ENCODE peak calls at places on chromosomes 3 and 15, in eight cellular contexts. One of them, this sample, is unnamed.

GRCh38 chr15:37096878-37097568 is 3.3 kb downstream of the MEIS2 start:
- DNase-seq in uterus: no peak
- DNase-seq in NCI-H146: no peak
- DNase-seq in posterior vena cava: no peak
- DNase-seq in iPS DF 19.7: no peak
- DNase-seq in NCI-H1092: no peak
- DNase-seq in HuH-7: no peak
- DNase-seq in T-cell: no peak
- DNase-seq in this sample: no peak

GRCh38 chr15:90820481-90820880 is 47.9 kb upstream of the FURIN start:
- DNase-seq in uterus: no peak
- DNase-seq in NCI-H146: no peak
- DNase-seq in posterior vena cava: no peak
- DNase-seq in iPS DF 19.7: no peak
- DNase-seq in NCI-H1092: no peak
- DNase-seq in HuH-7: no peak
- DNase-seq in T-cell: no peak
- DNase-seq in this sample: no peak

GRCh38 chr15:48273047-48273446 is 58.2 kb upstream of the DUT start:
- DNase-seq in uterus: no peak
- DNase-seq in NCI-H146: no peak
- DNase-seq in posterior vena cava: no peak
- DNase-seq in iPS DF 19.7: no peak
- DNase-seq in NCI-H1092: no peak
- DNase-seq in HuH-7: no peak
- DNase-seq in T-cell: no peak
- DNase-seq in this sample: no peak

GRCh38 chr3:69422751-69423150 is 36.9 kb upstream of the FRMD4B start:
- DNase-seq in uterus: no peak
- DNase-seq in NCI-H146: no peak
- DNase-seq in posterior vena cava: no peak
- DNase-seq in iPS DF 19.7: no peak
- DNase-seq in NCI-H1092: no peak
- DNase-seq in HuH-7: no peak
- DNase-seq in T-cell: no peak
- DNase-seq in this sample: no peak

GRCh38 chr3:53240989-53241972 is 14.5 kb downstream of the TKT start:
- DNase-seq in uterus: no peak
- DNase-seq in NCI-H146: no peak
- DNase-seq in posterior vena cava: no peak
- DNase-seq in iPS DF 19.7: no peak
- DNase-seq in NCI-H1092: no peak
- DNase-seq in HuH-7: no peak
- DNase-seq in T-cell: no peak
- DNase-seq in this sample: no peak

GRCh38 chr15:47504624-47505256 is 212.6 kb upstream of the SEMA6D start:
- DNase-seq in uterus: no peak
- DNase-seq in NCI-H146: no peak
- DNase-seq in posterior vena cava: no peak
- DNase-seq in iPS DF 19.7: no peak
- DNase-seq in NCI-H1092: no peak
- DNase-seq in HuH-7: no peak
- DNase-seq in T-cell: no peak
- DNase-seq in this sample: no peak

GRCh38 chr15:55334997-55335396 is 16.0 kb downstream of the PIGB start:
- DNase-seq in uterus: no peak
- DNase-seq in NCI-H146: no peak
- DNase-seq in posterior vena cava: no peak
- DNase-seq in iPS DF 19.7: no peak
- DNase-seq in NCI-H1092: no peak
- DNase-seq in HuH-7: no peak
- DNase-seq in T-cell: no peak
- DNase-seq in this sample: no peak

GRCh38 chr3:73270839-73271483 is 209.5 kb downstream of the EBLN2 start:
- DNase-seq in uterus: no peak
- DNase-seq in NCI-H146: no peak
- DNase-seq in posterior vena cava: no peak
- DNase-seq in iPS DF 19.7: no peak
- DNase-seq in NCI-H1092: peak
- DNase-seq in HuH-7: no peak
- DNase-seq in T-cell: no peak
- DNase-seq in this sample: no peak

GRCh38 chr3:196214783-196215441 is 1.4 kb upstream of the SLC51A start:
- DNase-seq in uterus: no peak
- DNase-seq in NCI-H146: no peak
- DNase-seq in posterior vena cava: peak
- DNase-seq in iPS DF 19.7: no peak
- DNase-seq in NCI-H1092: no peak
- DNase-seq in HuH-7: peak
- DNase-seq in T-cell: no peak
- DNase-seq in this sample: no peak

GRCh38 chr3:38960953-38961622 is 90.7 kb downstream of the SCN11A start:
- DNase-seq in uterus: peak
- DNase-seq in NCI-H146: peak
- DNase-seq in posterior vena cava: no peak
- DNase-seq in iPS DF 19.7: peak
- DNase-seq in NCI-H1092: peak
- DNase-seq in HuH-7: peak
- DNase-seq in T-cell: peak
- DNase-seq in this sample: no peak

GRCh38 chr3:78459751-78460150 is 1308.0 kb downstream of the ROBO1 start:
- DNase-seq in uterus: no peak
- DNase-seq in NCI-H146: no peak
- DNase-seq in posterior vena cava: no peak
- DNase-seq in iPS DF 19.7: no peak
- DNase-seq in NCI-H1092: no peak
- DNase-seq in HuH-7: no peak
- DNase-seq in T-cell: no peak
- DNase-seq in this sample: no peak

GRCh38 chr3:14144423-14145075 is 19.7 kb downstream of the TMEM43 start:
- DNase-seq in uterus: peak
- DNase-seq in NCI-H146: no peak
- DNase-seq in posterior vena cava: peak
- DNase-seq in iPS DF 19.7: peak
- DNase-seq in NCI-H1092: peak
- DNase-seq in HuH-7: peak
- DNase-seq in T-cell: peak
- DNase-seq in this sample: no peak

GRCh38 chr3:148075829-148076716 is 621.6 kb upstream of the AGTR1 start:
- DNase-seq in uterus: no peak
- DNase-seq in NCI-H146: peak
- DNase-seq in posterior vena cava: no peak
- DNase-seq in iPS DF 19.7: no peak
- DNase-seq in NCI-H1092: peak
- DNase-seq in HuH-7: peak
- DNase-seq in T-cell: no peak
- DNase-seq in this sample: no peak

GRCh38 chr15:43134157-43134637 is 811 bp downstream of the TMEM62 start:
- DNase-seq in uterus: no peak
- DNase-seq in NCI-H146: peak
- DNase-seq in posterior vena cava: no peak
- DNase-seq in iPS DF 19.7: no peak
- DNase-seq in NCI-H1092: no peak
- DNase-seq in HuH-7: no peak
- DNase-seq in T-cell: no peak
- DNase-seq in this sample: no peak

GRCh38 chr3:71497367-71497925 is 86.1 kb downstream of the FOXP1 start:
- DNase-seq in uterus: no peak
- DNase-seq in NCI-H146: no peak
- DNase-seq in posterior vena cava: no peak
- DNase-seq in iPS DF 19.7: no peak
- DNase-seq in NCI-H1092: no peak
- DNase-seq in HuH-7: no peak
- DNase-seq in T-cell: no peak
- DNase-seq in this sample: no peak

GRCh38 chr3:130811552-130811951 is 64.9 kb upstream of the PIK3R4 start:
- DNase-seq in uterus: no peak
- DNase-seq in NCI-H146: no peak
- DNase-seq in posterior vena cava: no peak
- DNase-seq in iPS DF 19.7: no peak
- DNase-seq in NCI-H1092: peak
- DNase-seq in HuH-7: no peak
- DNase-seq in T-cell: no peak
- DNase-seq in this sample: no peak

GRCh38 chr15:27535445-27536129 is 563.5 kb downstream of the OCA2 start:
- DNase-seq in uterus: no peak
- DNase-seq in NCI-H146: no peak
- DNase-seq in posterior vena cava: no peak
- DNase-seq in iPS DF 19.7: no peak
- DNase-seq in NCI-H1092: no peak
- DNase-seq in HuH-7: no peak
- DNase-seq in T-cell: no peak
- DNase-seq in this sample: no peak

GRCh38 chr3:127226946-127227842 is 34.3 kb downstream of the PRR23E start:
- DNase-seq in uterus: no peak
- DNase-seq in NCI-H146: peak
- DNase-seq in posterior vena cava: no peak
- DNase-seq in iPS DF 19.7: peak
- DNase-seq in NCI-H1092: no peak
- DNase-seq in HuH-7: no peak
- DNase-seq in T-cell: no peak
- DNase-seq in this sample: no peak

GRCh38 chr3:182133752-182134151 is 422.0 kb downstream of the SOX2 start:
- DNase-seq in uterus: no peak
- DNase-seq in NCI-H146: no peak
- DNase-seq in posterior vena cava: no peak
- DNase-seq in iPS DF 19.7: no peak
- DNase-seq in NCI-H1092: no peak
- DNase-seq in HuH-7: no peak
- DNase-seq in T-cell: no peak
- DNase-seq in this sample: no peak

GRCh38 chr15:78314181-78314581 is 14.8 kb upstream of the SKIC8 start:
- DNase-seq in uterus: no peak
- DNase-seq in NCI-H146: no peak
- DNase-seq in posterior vena cava: peak
- DNase-seq in iPS DF 19.7: no peak
- DNase-seq in NCI-H1092: no peak
- DNase-seq in HuH-7: no peak
- DNase-seq in T-cell: no peak
- DNase-seq in this sample: no peak

GRCh38 chr15:53115563-53115962 is 325.4 kb upstream of the ONECUT1 start:
- DNase-seq in uterus: no peak
- DNase-seq in NCI-H146: no peak
- DNase-seq in posterior vena cava: no peak
- DNase-seq in iPS DF 19.7: no peak
- DNase-seq in NCI-H1092: no peak
- DNase-seq in HuH-7: no peak
- DNase-seq in T-cell: no peak
- DNase-seq in this sample: no peak

GRCh38 chr15:99686290-99686689 is 46.9 kb downstream of the LYSMD4 start:
- DNase-seq in uterus: no peak
- DNase-seq in NCI-H146: no peak
- DNase-seq in posterior vena cava: no peak
- DNase-seq in iPS DF 19.7: no peak
- DNase-seq in NCI-H1092: no peak
- DNase-seq in HuH-7: no peak
- DNase-seq in T-cell: no peak
- DNase-seq in this sample: no peak

GRCh38 chr15:34347951-34348638 is 5.0 kb downstream of the NUTM1 start:
- DNase-seq in uterus: no peak
- DNase-seq in NCI-H146: no peak
- DNase-seq in posterior vena cava: no peak
- DNase-seq in iPS DF 19.7: no peak
- DNase-seq in NCI-H1092: no peak
- DNase-seq in HuH-7: no peak
- DNase-seq in T-cell: no peak
- DNase-seq in this sample: no peak

GRCh38 chr15:23532019-23532418 is 33.5 kb upstream of the MKRN3 start:
- DNase-seq in uterus: no peak
- DNase-seq in NCI-H146: no peak
- DNase-seq in posterior vena cava: no peak
- DNase-seq in iPS DF 19.7: no peak
- DNase-seq in NCI-H1092: no peak
- DNase-seq in HuH-7: no peak
- DNase-seq in T-cell: no peak
- DNase-seq in this sample: no peak

GRCh38 chr3:8595252-8595934 is 49.2 kb downstream of the SSUH2 start:
- DNase-seq in uterus: no peak
- DNase-seq in NCI-H146: no peak
- DNase-seq in posterior vena cava: no peak
- DNase-seq in iPS DF 19.7: no peak
- DNase-seq in NCI-H1092: no peak
- DNase-seq in HuH-7: no peak
- DNase-seq in T-cell: no peak
- DNase-seq in this sample: no peak

GRCh38 chr15:37973856-37974255 is 39.4 kb downstream of the TMCO5A start:
- DNase-seq in uterus: no peak
- DNase-seq in NCI-H146: no peak
- DNase-seq in posterior vena cava: no peak
- DNase-seq in iPS DF 19.7: no peak
- DNase-seq in NCI-H1092: no peak
- DNase-seq in HuH-7: no peak
- DNase-seq in T-cell: no peak
- DNase-seq in this sample: no peak

GRCh38 chr15:95734422-95735316 is 595.8 kb upstream of the NR2F2 start:
- DNase-seq in uterus: no peak
- DNase-seq in NCI-H146: no peak
- DNase-seq in posterior vena cava: no peak
- DNase-seq in iPS DF 19.7: no peak
- DNase-seq in NCI-H1092: no peak
- DNase-seq in HuH-7: no peak
- DNase-seq in T-cell: no peak
- DNase-seq in this sample: no peak

GRCh38 chr3:52289747-52290595 is 2.3 kb downstream of the GLYCTK start:
- DNase-seq in uterus: no peak
- DNase-seq in NCI-H146: no peak
- DNase-seq in posterior vena cava: peak
- DNase-seq in iPS DF 19.7: no peak
- DNase-seq in NCI-H1092: no peak
- DNase-seq in HuH-7: peak
- DNase-seq in T-cell: no peak
- DNase-seq in this sample: peak

GRCh38 chr3:151227438-151228290 is 24.6 kb upstream of the GPR171 start:
- DNase-seq in uterus: peak
- DNase-seq in NCI-H146: peak
- DNase-seq in posterior vena cava: peak
- DNase-seq in iPS DF 19.7: no peak
- DNase-seq in NCI-H1092: no peak
- DNase-seq in HuH-7: no peak
- DNase-seq in T-cell: peak
- DNase-seq in this sample: peak

GRCh38 chr3:108175352-108175751 is 46.9 kb downstream of the IFT57 start:
- DNase-seq in uterus: no peak
- DNase-seq in NCI-H146: no peak
- DNase-seq in posterior vena cava: no peak
- DNase-seq in iPS DF 19.7: no peak
- DNase-seq in NCI-H1092: no peak
- DNase-seq in HuH-7: no peak
- DNase-seq in T-cell: no peak
- DNase-seq in this sample: no peak

GRCh38 chr15:81839387-81839786 is 206.4 kb downstream of the MEX3B start:
- DNase-seq in uterus: no peak
- DNase-seq in NCI-H146: no peak
- DNase-seq in posterior vena cava: no peak
- DNase-seq in iPS DF 19.7: no peak
- DNase-seq in NCI-H1092: no peak
- DNase-seq in HuH-7: no peak
- DNase-seq in T-cell: no peak
- DNase-seq in this sample: no peak

This sample was measured in Peyer's patch.